ENCODE peak calls at places on chromosomes 5 and 9, in four cellular contexts. One of them, this sample, is unnamed.

GRCh38 chr9:124000161-124000783 is 11.3 kb upstream of the LHX2 start:
- DNase-seq in stimulated activated CD4-positive, alpha-beta T cell treated with anti-CD3 and anti-CD28 coated beads, Interleukin-1b, Interleukin-23, amount 100 ng/mL, for 24 hours: no peak
- DNase-seq in SW 1271: no peak
- DNase-seq in ovary: no peak
- DNase-seq in this sample: no peak

GRCh38 chr5:7320641-7321170 is 75.2 kb upstream of the ADCY2 start:
- DNase-seq in stimulated activated CD4-positive, alpha-beta T cell treated with anti-CD3 and anti-CD28 coated beads, Interleukin-1b, Interleukin-23, amount 100 ng/mL, for 24 hours: no peak
- DNase-seq in SW 1271: no peak
- DNase-seq in ovary: no peak
- DNase-seq in this sample: no peak

GRCh38 chr9:127809562-127810377 is 7.1 kb downstream of the FPGS start:
- DNase-seq in stimulated activated CD4-positive, alpha-beta T cell treated with anti-CD3 and anti-CD28 coated beads, Interleukin-1b, Interleukin-23, amount 100 ng/mL, for 24 hours: no peak
- DNase-seq in SW 1271: no peak
- DNase-seq in ovary: peak; percentile 56
- DNase-seq in this sample: no peak

GRCh38 chr9:10112798-10113197 is 500.0 kb downstream of the PTPRD start:
- DNase-seq in stimulated activated CD4-positive, alpha-beta T cell treated with anti-CD3 and anti-CD28 coated beads, Interleukin-1b, Interleukin-23, amount 100 ng/mL, for 24 hours: no peak
- DNase-seq in SW 1271: no peak
- DNase-seq in ovary: no peak
- DNase-seq in this sample: no peak

GRCh38 chr5:83547156-83547555 is 75.6 kb downstream of the VCAN start:
- DNase-seq in stimulated activated CD4-positive, alpha-beta T cell treated with anti-CD3 and anti-CD28 coated beads, Interleukin-1b, Interleukin-23, amount 100 ng/mL, for 24 hours: no peak
- DNase-seq in SW 1271: no peak
- DNase-seq in ovary: no peak
- DNase-seq in this sample: no peak

GRCh38 chr5:115816226-115817042 is at the start of gene CDO1:
- DNase-seq in stimulated activated CD4-positive, alpha-beta T cell treated with anti-CD3 and anti-CD28 coated beads, Interleukin-1b, Interleukin-23, amount 100 ng/mL, for 24 hours: no peak
- DNase-seq in SW 1271: no peak
- DNase-seq in ovary: peak; percentile 65
- DNase-seq in this sample: peak; percentile 39

GRCh38 chr5:134543820-134544692 is 18.6 kb downstream of the JADE2 start:
- DNase-seq in stimulated activated CD4-positive, alpha-beta T cell treated with anti-CD3 and anti-CD28 coated beads, Interleukin-1b, Interleukin-23, amount 100 ng/mL, for 24 hours: no peak
- DNase-seq in SW 1271: no peak
- DNase-seq in ovary: no peak
- DNase-seq in this sample: no peak

GRCh38 chr5:106874531-106874930 is 796.2 kb downstream of the EFNA5 start:
- DNase-seq in stimulated activated CD4-positive, alpha-beta T cell treated with anti-CD3 and anti-CD28 coated beads, Interleukin-1b, Interleukin-23, amount 100 ng/mL, for 24 hours: no peak
- DNase-seq in SW 1271: no peak
- DNase-seq in ovary: no peak
- DNase-seq in this sample: no peak

GRCh38 chr9:19946446-19947109 is 157.7 kb upstream of the SLC24A2 start:
- DNase-seq in stimulated activated CD4-positive, alpha-beta T cell treated with anti-CD3 and anti-CD28 coated beads, Interleukin-1b, Interleukin-23, amount 100 ng/mL, for 24 hours: no peak
- DNase-seq in SW 1271: no peak
- DNase-seq in ovary: no peak
- DNase-seq in this sample: no peak

GRCh38 chr5:124745367-124746251 is 830 bp downstream of the ZNF608 start:
- DNase-seq in stimulated activated CD4-positive, alpha-beta T cell treated with anti-CD3 and anti-CD28 coated beads, Interleukin-1b, Interleukin-23, amount 100 ng/mL, for 24 hours: no peak
- DNase-seq in SW 1271: no peak
- DNase-seq in ovary: no peak
- DNase-seq in this sample: no peak

GRCh38 chr9:14396171-14396570 is 82.2 kb upstream of the NFIB start:
- DNase-seq in stimulated activated CD4-positive, alpha-beta T cell treated with anti-CD3 and anti-CD28 coated beads, Interleukin-1b, Interleukin-23, amount 100 ng/mL, for 24 hours: no peak
- DNase-seq in SW 1271: no peak
- DNase-seq in ovary: no peak
- DNase-seq in this sample: no peak

GRCh38 chr5:31362931-31363568 is 168.8 kb downstream of the DROSHA start:
- DNase-seq in stimulated activated CD4-positive, alpha-beta T cell treated with anti-CD3 and anti-CD28 coated beads, Interleukin-1b, Interleukin-23, amount 100 ng/mL, for 24 hours: no peak
- DNase-seq in SW 1271: no peak
- DNase-seq in ovary: no peak
- DNase-seq in this sample: no peak

GRCh38 chr9:13083366-13083765 is 196.1 kb downstream of the MPDZ start:
- DNase-seq in stimulated activated CD4-positive, alpha-beta T cell treated with anti-CD3 and anti-CD28 coated beads, Interleukin-1b, Interleukin-23, amount 100 ng/mL, for 24 hours: no peak
- DNase-seq in SW 1271: no peak
- DNase-seq in ovary: no peak
- DNase-seq in this sample: no peak

GRCh38 chr5:159915913-159916840 is at the start of gene ADRA1B:
- DNase-seq in stimulated activated CD4-positive, alpha-beta T cell treated with anti-CD3 and anti-CD28 coated beads, Interleukin-1b, Interleukin-23, amount 100 ng/mL, for 24 hours: peak; percentile 53
- DNase-seq in SW 1271: peak; percentile 18
- DNase-seq in ovary: peak; percentile 84
- DNase-seq in this sample: peak; percentile 60

GRCh38 chr5:103821361-103821760 is 258.8 kb upstream of the NUDT12 start:
- DNase-seq in stimulated activated CD4-positive, alpha-beta T cell treated with anti-CD3 and anti-CD28 coated beads, Interleukin-1b, Interleukin-23, amount 100 ng/mL, for 24 hours: no peak
- DNase-seq in SW 1271: no peak
- DNase-seq in ovary: no peak
- DNase-seq in this sample: no peak

GRCh38 chr9:81623778-81624177 is 65.6 kb downstream of the TLE1 start:
- DNase-seq in stimulated activated CD4-positive, alpha-beta T cell treated with anti-CD3 and anti-CD28 coated beads, Interleukin-1b, Interleukin-23, amount 100 ng/mL, for 24 hours: no peak
- DNase-seq in SW 1271: no peak
- DNase-seq in ovary: no peak
- DNase-seq in this sample: no peak

GRCh38 chr9:134212809-134213507 is 48.6 kb upstream of the RNU6ATAC start:
- DNase-seq in stimulated activated CD4-positive, alpha-beta T cell treated with anti-CD3 and anti-CD28 coated beads, Interleukin-1b, Interleukin-23, amount 100 ng/mL, for 24 hours: no peak
- DNase-seq in SW 1271: no peak
- DNase-seq in ovary: no peak
- DNase-seq in this sample: no peak

GRCh38 chr9:68705636-68706578 is 867 bp downstream of the PIP5K1B start:
- DNase-seq in stimulated activated CD4-positive, alpha-beta T cell treated with anti-CD3 and anti-CD28 coated beads, Interleukin-1b, Interleukin-23, amount 100 ng/mL, for 24 hours: no peak
- DNase-seq in SW 1271: no peak
- DNase-seq in ovary: no peak
- DNase-seq in this sample: peak; percentile 57

GRCh38 chr5:143594913-143595818 is 191.7 kb upstream of the NR3C1 start:
- DNase-seq in stimulated activated CD4-positive, alpha-beta T cell treated with anti-CD3 and anti-CD28 coated beads, Interleukin-1b, Interleukin-23, amount 100 ng/mL, for 24 hours: no peak
- DNase-seq in SW 1271: peak; percentile 34
- DNase-seq in ovary: no peak
- DNase-seq in this sample: no peak

GRCh38 chr9:3908731-3909130 is 382.9 kb upstream of the RFX3 start:
- DNase-seq in stimulated activated CD4-positive, alpha-beta T cell treated with anti-CD3 and anti-CD28 coated beads, Interleukin-1b, Interleukin-23, amount 100 ng/mL, for 24 hours: no peak
- DNase-seq in SW 1271: no peak
- DNase-seq in ovary: no peak
- DNase-seq in this sample: no peak

GRCh38 chr9:86876797-86877196 is 70.5 kb downstream of the GAS1 start:
- DNase-seq in stimulated activated CD4-positive, alpha-beta T cell treated with anti-CD3 and anti-CD28 coated beads, Interleukin-1b, Interleukin-23, amount 100 ng/mL, for 24 hours: no peak
- DNase-seq in SW 1271: no peak
- DNase-seq in ovary: no peak
- DNase-seq in this sample: no peak

GRCh38 chr9:125521462-125522327 is 185.3 kb downstream of the MAPKAP1 start:
- DNase-seq in stimulated activated CD4-positive, alpha-beta T cell treated with anti-CD3 and anti-CD28 coated beads, Interleukin-1b, Interleukin-23, amount 100 ng/mL, for 24 hours: no peak
- DNase-seq in SW 1271: peak; percentile 96
- DNase-seq in ovary: no peak
- DNase-seq in this sample: no peak

GRCh38 chr9:110007477-110008270 is 200.3 kb downstream of the C9orf152 start:
- DNase-seq in stimulated activated CD4-positive, alpha-beta T cell treated with anti-CD3 and anti-CD28 coated beads, Interleukin-1b, Interleukin-23, amount 100 ng/mL, for 24 hours: no peak
- DNase-seq in SW 1271: no peak
- DNase-seq in ovary: no peak
- DNase-seq in this sample: no peak

GRCh38 chr5:39794511-39794910 is 369.7 kb upstream of the DAB2 start:
- DNase-seq in stimulated activated CD4-positive, alpha-beta T cell treated with anti-CD3 and anti-CD28 coated beads, Interleukin-1b, Interleukin-23, amount 100 ng/mL, for 24 hours: no peak
- DNase-seq in SW 1271: no peak
- DNase-seq in ovary: no peak
- DNase-seq in this sample: no peak

GRCh38 chr9:93184439-93185221 is 691 bp downstream of the WNK2 start:
- DNase-seq in stimulated activated CD4-positive, alpha-beta T cell treated with anti-CD3 and anti-CD28 coated beads, Interleukin-1b, Interleukin-23, amount 100 ng/mL, for 24 hours: no peak
- DNase-seq in SW 1271: no peak
- DNase-seq in ovary: no peak
- DNase-seq in this sample: no peak

GRCh38 chr5:163941068-163941467 is 435.6 kb downstream of the MAT2B start:
- DNase-seq in stimulated activated CD4-positive, alpha-beta T cell treated with anti-CD3 and anti-CD28 coated beads, Interleukin-1b, Interleukin-23, amount 100 ng/mL, for 24 hours: no peak
- DNase-seq in SW 1271: no peak
- DNase-seq in ovary: no peak
- DNase-seq in this sample: no peak

GRCh38 chr5:19044931-19045695 is 942.9 kb downstream of the CDH18 start:
- DNase-seq in stimulated activated CD4-positive, alpha-beta T cell treated with anti-CD3 and anti-CD28 coated beads, Interleukin-1b, Interleukin-23, amount 100 ng/mL, for 24 hours: no peak
- DNase-seq in SW 1271: no peak
- DNase-seq in ovary: no peak
- DNase-seq in this sample: no peak

GRCh38 chr5:132499440-132500243 is 9.1 kb upstream of the IRF1 start:
- DNase-seq in stimulated activated CD4-positive, alpha-beta T cell treated with anti-CD3 and anti-CD28 coated beads, Interleukin-1b, Interleukin-23, amount 100 ng/mL, for 24 hours: no peak
- DNase-seq in SW 1271: no peak
- DNase-seq in ovary: peak; percentile 13
- DNase-seq in this sample: no peak

GRCh38 chr9:114177423-114178064 is 22.2 kb downstream of the COL27A1 start:
- DNase-seq in stimulated activated CD4-positive, alpha-beta T cell treated with anti-CD3 and anti-CD28 coated beads, Interleukin-1b, Interleukin-23, amount 100 ng/mL, for 24 hours: no peak
- DNase-seq in SW 1271: peak; percentile 48
- DNase-seq in ovary: no peak
- DNase-seq in this sample: peak; percentile 73

GRCh38 chr5:64625678-64626077 is 64.6 kb upstream of the SHISAL2B start:
- DNase-seq in stimulated activated CD4-positive, alpha-beta T cell treated with anti-CD3 and anti-CD28 coated beads, Interleukin-1b, Interleukin-23, amount 100 ng/mL, for 24 hours: no peak
- DNase-seq in SW 1271: no peak
- DNase-seq in ovary: no peak
- DNase-seq in this sample: no peak

GRCh38 chr5:175344331-175345200 is 99.4 kb downstream of the DRD1 start:
- DNase-seq in stimulated activated CD4-positive, alpha-beta T cell treated with anti-CD3 and anti-CD28 coated beads, Interleukin-1b, Interleukin-23, amount 100 ng/mL, for 24 hours: no peak
- DNase-seq in SW 1271: peak; percentile 78
- DNase-seq in ovary: no peak
- DNase-seq in this sample: no peak

GRCh38 chr9:93673271-93673843 is 97.0 kb downstream of the PHF2 start:
- DNase-seq in stimulated activated CD4-positive, alpha-beta T cell treated with anti-CD3 and anti-CD28 coated beads, Interleukin-1b, Interleukin-23, amount 100 ng/mL, for 24 hours: no peak
- DNase-seq in SW 1271: no peak
- DNase-seq in ovary: peak; percentile 12
- DNase-seq in this sample: no peak

GRCh38 chr9:638152-638551 is 203.3 kb upstream of the DMRT1 start:
- DNase-seq in stimulated activated CD4-positive, alpha-beta T cell treated with anti-CD3 and anti-CD28 coated beads, Interleukin-1b, Interleukin-23, amount 100 ng/mL, for 24 hours: no peak
- DNase-seq in SW 1271: no peak
- DNase-seq in ovary: no peak
- DNase-seq in this sample: no peak

GRCh38 chr5:98296426-98296825 is 477.0 kb upstream of the RGMB start:
- DNase-seq in stimulated activated CD4-positive, alpha-beta T cell treated with anti-CD3 and anti-CD28 coated beads, Interleukin-1b, Interleukin-23, amount 100 ng/mL, for 24 hours: no peak
- DNase-seq in SW 1271: no peak
- DNase-seq in ovary: no peak
- DNase-seq in this sample: no peak

GRCh38 chr9:96050048-96050875 is 174.8 kb downstream of the ERCC6L2 start:
- DNase-seq in stimulated activated CD4-positive, alpha-beta T cell treated with anti-CD3 and anti-CD28 coated beads, Interleukin-1b, Interleukin-23, amount 100 ng/mL, for 24 hours: no peak
- DNase-seq in SW 1271: no peak
- DNase-seq in ovary: no peak
- DNase-seq in this sample: no peak

GRCh38 chr5:171123417-171123816 is 185.6 kb upstream of the TLX3 start:
- DNase-seq in stimulated activated CD4-positive, alpha-beta T cell treated with anti-CD3 and anti-CD28 coated beads, Interleukin-1b, Interleukin-23, amount 100 ng/mL, for 24 hours: no peak
- DNase-seq in SW 1271: no peak
- DNase-seq in ovary: no peak
- DNase-seq in this sample: no peak

This sample was measured in adrenal gland.